ENCODE peak calls at places on chromosomes 1 and 21, in seven cellular contexts. V is PC-3, L is cardiac muscle cell, I is GM20000, P is neural crest cell, G is astrocyte, W is AG09319. B is an unnamed sample.

GRCh38 chr1:247268390-247269045 is 12.6 kb downstream of the VN1R5 start:
- DNase-seq in L (peak), V (no peak), G (no peak), W (no peak), I (no peak), P (no peak), B (no peak)

GRCh38 chr1:14630986-14631385 is 32.5 kb downstream of the KAZN start:
- DNase-seq in P (no peak), L (no peak), I (no peak), G (no peak), V (no peak), W (no peak), B (no peak)

GRCh38 chr1:201084171-201084766 is 28.0 kb downstream of the CACNA1S start:
- DNase-seq in V (no peak), L (no peak), G (no peak), P (no peak), I (no peak), W (no peak), B (no peak)

GRCh38 chr1:12616709-12617373 is 1.2 kb downstream of the DHRS3 start:
- DNase-seq in W (no peak), G (no peak), P (no peak), L (no peak), I (no peak), V (peak), B (no peak)

GRCh38 chr1:21297975-21298374 is 7.7 kb upstream of the ECE1 start:
- DNase-seq in V (no peak), I (no peak), W (no peak), G (no peak), P (no peak), L (peak), B (no peak)

GRCh38 chr1:200542162-200542561 is 78.4 kb downstream of the KIF14 start:
- DNase-seq in W (no peak), G (no peak), V (no peak), P (no peak), I (no peak), L (no peak), B (no peak)

GRCh38 chr1:104648269-104648691 is 898.6 kb downstream of the AMY1C start:
- DNase-seq in P (peak), W (no peak), L (peak), G (no peak), V (peak), I (peak), B (peak)

GRCh38 chr1:180854456-180854855 is 58.2 kb upstream of the KIAA1614 start:
- DNase-seq in W (no peak), I (no peak), G (peak), V (no peak), P (no peak), L (peak), B (no peak)

GRCh38 chr1:222310830-222311229 is 237.1 kb downstream of the HHIPL2 start:
- DNase-seq in V (no peak), P (no peak), I (no peak), G (no peak), L (peak), W (no peak), B (no peak)

GRCh38 chr1:94475232-94475631 is 57.0 kb downstream of the ABCD3 start:
- DNase-seq in L (no peak), V (no peak), W (no peak), I (no peak), P (no peak), G (no peak), B (no peak)

GRCh38 chr21:34029724-34030528 is 43.5 kb upstream of the MRPS6 start:
- DNase-seq in G (peak), V (peak), P (peak), I (peak), W (peak), L (peak), B (peak)

GRCh38 chr1:209863766-209864485 is 36.2 kb downstream of the UTP25 start:
- DNase-seq in G (no peak), I (no peak), V (no peak), W (no peak), P (no peak), L (no peak), B (no peak)

GRCh38 chr1:62198781-62199125 is 4.1 kb downstream of the L1TD1 start:
- DNase-seq in I (no peak), V (no peak), P (no peak), W (no peak), L (peak), G (peak), B (no peak)

GRCh38 chr1:201423655-201424610 is 2.4 kb upstream of the TNNI1 start:
- DNase-seq in V (no peak), P (no peak), I (no peak), G (no peak), L (no peak), W (no peak), B (no peak)

GRCh38 chr21:15423676-15424445 is 305.9 kb upstream of the USP25 start:
- DNase-seq in G (no peak), L (no peak), I (no peak), P (no peak), V (no peak), W (no peak), B (no peak)

GRCh38 chr1:112995890-112996289 is 39.9 kb upstream of the SLC16A1 start:
- DNase-seq in L (no peak), G (peak), W (no peak), P (no peak), I (no peak), V (peak), B (no peak)

GRCh38 chr1:37808369-37809319 is 636 bp upstream of the YRDC start:
- DNase-seq in P (peak), L (peak), I (peak), G (peak), V (peak), W (peak), B (peak)

GRCh38 chr1:214466759-214467585 is 84.4 kb downstream of the PTPN14 start:
- DNase-seq in V (peak), P (no peak), I (no peak), W (no peak), G (no peak), L (no peak), B (no peak)

GRCh38 chr1:246294263-246294662 is 212.8 kb downstream of the SMYD3 start:
- DNase-seq in I (no peak), W (no peak), L (no peak), G (no peak), V (no peak), P (no peak), B (no peak)

GRCh38 chr21:40765771-40766170 is 81.2 kb downstream of the DSCAM start:
- DNase-seq in G (no peak), I (no peak), V (no peak), L (no peak), W (no peak), P (no peak), B (no peak)

GRCh38 chr1:167880570-167880969 is 33.4 kb downstream of the ADCY10 start:
- DNase-seq in P (no peak), W (no peak), L (peak), G (peak), V (no peak), I (no peak), B (no peak)

GRCh38 chr1:111571987-111572386 is 47.6 kb upstream of the RAP1A start:
- DNase-seq in P (no peak), I (no peak), L (peak), G (peak), V (no peak), W (no peak), B (no peak)

GRCh38 chr1:19169642-19170041 is 40.4 kb downstream of the UBR4 start:
- DNase-seq in L (no peak), G (peak), V (no peak), P (no peak), W (no peak), I (peak), B (peak)

GRCh38 chr1:12206792-12207424 is 22.9 kb upstream of the VPS13D start:
- DNase-seq in P (no peak), L (no peak), V (no peak), G (no peak), I (no peak), W (no peak), B (peak)

GRCh38 chr1:15731735-15732685 is 4.0 kb upstream of the SLC25A34 start:
- DNase-seq in W (no peak), I (no peak), V (no peak), L (no peak), G (no peak), P (no peak), B (no peak)

GRCh38 chr1:176847052-176847451 is 317.5 kb downstream of the ASTN1 start:
- DNase-seq in W (no peak), L (no peak), P (no peak), I (no peak), G (no peak), V (no peak), B (no peak)

GRCh38 chr1:168693197-168693871 is 35.7 kb downstream of the DPT start:
- DNase-seq in L (no peak), V (no peak), G (no peak), I (no peak), W (no peak), P (no peak), B (no peak)

GRCh38 chr1:61647142-61647541 is 77.8 kb downstream of the TM2D1 start:
- DNase-seq in V (no peak), G (no peak), P (no peak), W (no peak), L (no peak), I (no peak), B (no peak)

GRCh38 chr1:112676543-112676942 is 2.1 kb downstream of the MOV10 start:
- DNase-seq in P (no peak), V (no peak), G (no peak), W (no peak), I (no peak), L (no peak), B (peak)

GRCh38 chr21:26850116-26850643 is 5.0 kb upstream of the ADAMTS1 start:
- DNase-seq in V (peak), P (no peak), L (peak), W (no peak), I (no peak), G (peak), B (no peak)

GRCh38 chr1:224635356-224635755 is 19.2 kb downstream of the CNIH3 start:
- DNase-seq in G (peak), V (peak), W (peak), L (peak), P (no peak), I (no peak), B (no peak)

GRCh38 chr21:36209626-36210171 is 53.1 kb downstream of the DOP1B start:
- DNase-seq in L (peak), G (peak), W (peak), P (no peak), V (peak), I (peak), B (peak)
- TF ChIP-seq CTCF in L (peak), G (peak), W (peak), P (peak), V (peak), I (peak), B (peak)

DNA sequence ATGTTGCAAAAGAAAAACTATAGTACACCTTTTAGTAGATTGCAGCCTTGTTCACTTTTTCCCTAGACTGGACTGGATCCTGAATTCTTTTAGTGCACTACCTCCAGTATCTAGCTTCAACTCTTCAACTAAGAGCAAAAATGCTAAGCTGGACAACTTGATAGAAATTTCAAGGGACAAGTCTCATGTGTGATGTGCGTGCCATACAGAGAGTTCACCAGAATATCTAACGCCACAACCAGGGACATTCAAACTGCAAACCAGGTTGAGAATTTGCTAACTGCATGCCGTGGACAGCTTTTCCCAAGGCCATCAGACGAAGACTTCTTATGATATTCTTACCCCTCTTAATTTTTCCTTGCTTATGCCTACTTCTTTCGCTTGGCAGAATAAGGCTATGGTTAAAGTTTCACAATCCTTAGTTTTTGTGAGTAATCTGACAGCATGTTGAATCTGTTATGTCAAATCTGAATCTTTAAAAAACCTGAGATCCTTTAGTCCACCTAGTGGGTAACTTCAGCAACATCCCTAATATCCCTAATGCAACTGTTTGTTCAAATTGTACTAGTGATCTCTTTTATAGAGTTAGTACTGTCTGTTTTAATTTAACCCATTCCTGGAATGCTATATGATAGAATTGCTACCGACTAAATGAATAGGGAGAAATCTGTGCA is 66.4 kb downstream of the DDAH1 start:
- DNase-seq in G (peak), W (no peak), I (no peak), L (peak), V (peak), P (no peak), B (no peak)
- TF ChIP-seq CTCF in G (peak), W (peak), I (no peak), L (peak), V (peak), P (peak), B (peak)

GRCh38 chr1:91440845-91441244 is 36.2 kb upstream of the HFM1 start:
- DNase-seq in W (no peak), V (peak), G (no peak), L (peak), I (no peak), P (no peak), B (peak)
- TF ChIP-seq CTCF in W (peak), V (peak), G (no peak), L (peak), I (no peak), P (peak), B (peak)

GRCh38 chr21:45575993-45576837 is 34.0 kb upstream of the SLC19A1 start:
- DNase-seq in L (no peak), V (no peak), G (no peak), I (no peak), W (no peak), P (no peak), B (no peak)

GRCh38 chr21:45574081-45574501 is 31.9 kb upstream of the SLC19A1 start:
- DNase-seq in I (no peak), L (no peak), P (no peak), V (no peak), W (no peak), G (no peak), B (no peak)

GRCh38 chr21:45576838-45577737 is 34.8 kb upstream of the SLC19A1 start:
- DNase-seq in I (no peak), G (no peak), W (no peak), V (no peak), P (no peak), L (no peak), B (no peak)

GRCh38 chr21:45574691-45575090 is 32.5 kb upstream of the SLC19A1 start:
- DNase-seq in V (no peak), I (no peak), G (no peak), W (no peak), P (no peak), L (no peak), B (no peak)

DNA sequence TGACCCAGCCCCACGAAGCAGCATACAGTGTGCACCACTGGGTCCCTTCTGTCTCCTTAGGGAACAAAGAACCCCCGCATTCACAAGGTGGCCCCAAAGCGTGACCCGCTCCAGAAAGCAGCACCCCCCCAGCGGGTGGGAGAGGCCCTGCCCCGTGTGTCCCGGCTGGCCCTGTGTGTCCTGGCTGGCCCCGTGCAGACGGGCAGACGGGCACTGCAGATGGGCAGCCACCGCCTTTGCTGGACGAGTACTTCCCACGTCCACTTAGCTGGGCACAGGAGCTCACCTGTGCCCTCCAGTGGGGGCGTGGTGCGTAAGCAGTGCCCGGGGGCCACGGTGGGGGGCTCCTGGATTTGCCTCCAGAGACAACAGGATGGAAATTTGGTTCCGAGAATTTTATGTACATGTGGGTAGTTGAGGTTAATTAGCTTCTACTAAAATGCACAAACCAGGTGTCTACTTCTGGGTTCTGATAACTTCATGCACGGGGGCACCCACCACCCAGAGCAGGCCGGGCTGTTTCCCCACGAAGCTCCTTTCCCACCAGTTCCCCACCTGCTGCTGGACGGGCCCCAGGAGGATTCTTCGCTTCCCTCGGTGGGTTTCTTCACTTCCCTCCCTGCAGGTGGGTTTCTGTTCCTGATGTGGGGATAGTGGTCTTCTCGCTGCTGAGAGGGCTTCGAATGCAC is 33.2 kb upstream of the SLC19A1 start:
- DNase-seq in W (no peak), P (no peak), V (no peak), L (no peak), I (no peak), G (no peak), B (no peak)
- TF ChIP-seq CTCF in W (no peak), P (no peak), V (no peak), L (no peak), I (no peak), G (no peak), B (no peak)

GRCh38 chr1:8004113-8004802 is 21.9 kb downstream of the ERRFI1 start:
- DNase-seq in G (no peak), I (no peak), L (peak), W (no peak), P (no peak), V (no peak), B (no peak)
- TF ChIP-seq CTCF in G (no peak), I (no peak), L (no peak), W (no peak), P (no peak), V (no peak), B (no peak)

GRCh38 chr1:243253927-243254232 is 1.2 kb downstream of the CEP170 start:
- DNase-seq in P (no peak), I (no peak), L (no peak), G (no peak), V (peak), W (no peak), B (no peak)

GRCh38 chr1:243253211-243253926 is 1.7 kb downstream of the CEP170 start:
- DNase-seq in P (no peak), I (no peak), V (peak), G (no peak), W (no peak), L (no peak), B (no peak)

GRCh38 chr1:243255791-243256512 is at the start of gene SDCCAG8:
- DNase-seq in G (peak), V (peak), L (peak), W (peak), P (peak), I (peak), B (peak)

GRCh38 chr1:243254927-243255790 is at the start of gene CEP170:
- DNase-seq in L (peak), P (peak), W (peak), G (peak), I (peak), V (peak), B (peak)

DNA sequence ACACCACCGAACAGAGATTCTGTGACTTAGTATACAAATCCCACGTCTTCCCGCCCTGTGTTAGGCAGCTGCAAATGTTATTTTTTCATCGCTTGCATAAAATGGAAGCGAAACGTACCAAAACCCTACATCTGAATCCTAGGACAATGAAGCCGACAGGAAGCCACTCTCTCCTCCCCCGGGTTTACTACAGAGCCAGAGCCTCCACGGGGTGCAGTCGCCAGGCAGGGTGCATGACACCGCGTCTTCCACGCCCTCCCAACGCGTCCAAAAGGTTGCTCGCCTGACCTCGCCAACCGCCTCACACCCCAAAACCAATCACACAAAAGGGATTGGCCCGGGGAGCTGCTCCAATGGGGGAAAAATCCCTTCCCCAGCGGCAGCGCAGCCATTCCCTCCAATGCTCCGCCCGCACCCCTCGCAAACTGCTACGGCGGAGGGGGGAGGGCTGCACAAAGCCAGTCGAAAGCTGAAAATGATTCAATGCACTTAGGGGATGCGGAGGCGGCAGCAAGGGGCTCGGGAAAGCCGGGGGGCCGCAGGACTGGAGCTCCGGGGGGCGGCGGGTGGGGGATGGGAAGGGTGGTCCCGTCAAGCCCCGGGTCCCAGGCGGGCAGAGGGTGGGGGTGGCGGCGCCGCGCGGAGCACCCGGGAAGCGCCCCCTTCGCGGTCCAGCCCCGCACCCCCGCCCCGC is 701 bp downstream of the CEP170 start:
- DNase-seq in P (peak), V (peak), L (peak), I (peak), G (peak), W (no peak), B (peak)
- TF ChIP-seq CTCF in P (no peak), V (no peak), L (no peak), I (no peak), G (no peak), W (no peak), B (no peak)

DNA sequence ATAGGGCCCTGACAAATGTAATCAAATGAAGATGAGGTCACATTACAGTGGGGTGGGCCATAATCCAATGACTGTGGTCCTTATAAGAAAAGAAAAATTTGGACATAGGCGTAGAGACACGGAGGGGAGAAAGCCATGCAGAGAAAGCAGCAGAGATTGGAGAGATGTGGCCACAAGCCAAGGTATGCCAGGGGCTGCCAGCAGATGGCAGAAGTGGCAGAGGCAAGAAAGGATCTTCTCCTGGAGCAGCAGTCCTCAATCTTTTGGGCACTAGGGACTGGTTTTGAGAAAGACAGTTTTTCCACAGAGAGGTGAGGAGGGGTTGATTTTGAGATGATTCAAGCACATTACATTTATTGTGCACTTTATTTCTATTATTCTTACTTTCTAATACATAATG is 355.1 kb downstream of the NPHP4 start:
- DNase-seq in P (no peak), G (no peak), V (peak), L (no peak), W (no peak), I (no peak), B (no peak)
- TF ChIP-seq CTCF in P (peak), G (no peak), V (peak), L (peak), W (no peak), I (peak), B (peak)

B was measured in GM13977.